ENCODE peak calls at places on chromosome 13, in ten cellular contexts. Q is activated T-helper 2 cell treated with anti-CD3 and anti-CD28 coated beads, Interferon-gamma antibody, Interleukin-2, Interleukin-4, amounts not matched to agents 10 μg/mL and 5 μg/mL and 100 μg/mL, durations not matched to agents 14 hours and 24 hours and 36 hours; E is NCI-H2029 treated with DMSO at 0.1 percent for 48 hours; L is ELF-1; T is PC-3; P is AG09319; U is activated CD4-positive, alpha-beta T cell treated with anti-CD3 and anti-CD28 coated beads for 24 hours; H is adrenal gland; R is stimulated activated naive CD8-positive, alpha-beta T cell treated with anti-CD3 and anti-CD28 coated beads, Interleukin-15, Interleukin-2, amounts not matched to agents 100 U/mL and 50 U/mL, for 24 hours; F is heart right ventricle. W is an unnamed sample.
A peak's percentile ranks its signal among the peaks of the same experiment; 100 is the strongest.

GRCh38 chr13:32164622-32165268 is 133.2 kb downstream of the FRY start:
- DNase-seq in L (peak; percentile 67), U (peak; percentile 1), H (peak; percentile 52), P (no peak), T (peak; percentile 79), R (peak; percentile 16), Q (no peak), F (no peak), E (peak; percentile 11), W (peak; percentile 65)

GRCh38 chr13:110490009-110490770 is 71.3 kb downstream of the RAB20 start:
- DNase-seq in P (no peak), L (no peak), H (no peak), T (no peak), Q (no peak), F (no peak), R (no peak), U (no peak), E (no peak), W (no peak)

GRCh38 chr13:34587586-34587985 is 354.5 kb upstream of the NBEA start:
- DNase-seq in L (no peak), E (no peak), Q (no peak), H (no peak), U (no peak), R (no peak), T (no peak), P (no peak), F (no peak), W (no peak)

GRCh38 chr13:108508263-108508662 is 121.1 kb upstream of the MYO16 start:
- DNase-seq in R (no peak), U (no peak), P (no peak), L (peak; percentile 51), E (no peak), F (no peak), H (no peak), T (peak; percentile 15), Q (no peak), W (peak; percentile 3)

GRCh38 chr13:99126821-99127220 is 73.8 kb upstream of the UBAC2 start:
- DNase-seq in H (no peak), L (no peak), E (no peak), P (no peak), T (no peak), R (no peak), F (no peak), U (no peak), Q (no peak), W (no peak)

GRCh38 chr13:46603165-46603603 is 50.2 kb downstream of the LRCH1 start:
- DNase-seq in P (no peak), E (no peak), R (no peak), Q (no peak), T (peak; percentile 11), U (no peak), F (no peak), H (no peak), L (no peak), W (no peak)

GRCh38 chr13:41011382-41011956 is 7.6 kb downstream of the ELF1 start:
- DNase-seq in F (no peak), P (no peak), U (no peak), E (no peak), Q (no peak), R (no peak), T (no peak), L (no peak), H (no peak), W (no peak)

GRCh38 chr13:28357846-28358496 is 137.0 kb downstream of the FLT1 start:
- DNase-seq in H (no peak), P (no peak), F (no peak), E (no peak), R (no peak), L (no peak), Q (no peak), U (no peak), T (no peak), W (peak; percentile 48)

GRCh38 chr13:41603917-41604316 is 146.6 kb downstream of the RGCC start:
- DNase-seq in L (no peak), Q (no peak), F (no peak), P (no peak), E (peak; percentile 21), T (peak; percentile 92), R (no peak), U (no peak), H (peak; percentile 42), W (no peak)

GRCh38 chr13:86725105-86725504 is 925.9 kb upstream of the SLITRK6 start:
- DNase-seq in P (no peak), R (no peak), Q (no peak), F (no peak), E (no peak), U (no peak), L (peak; percentile 45), T (no peak), H (no peak), W (no peak)

GRCh38 chr13:81078048-81078447 is 737.1 kb upstream of the SPRY2 start:
- DNase-seq in F (no peak), L (no peak), R (no peak), Q (no peak), U (no peak), P (no peak), E (no peak), H (no peak), T (no peak), W (no peak)

GRCh38 chr13:100129605-100130004 is 40.7 kb downstream of the PCCA start:
- DNase-seq in R (no peak), F (no peak), Q (no peak), U (no peak), L (peak; percentile 16), T (no peak), E (no peak), H (no peak), P (no peak), W (no peak)

GRCh38 chr13:113883921-113884804 is 20.3 kb upstream of the GAS6 start:
- DNase-seq in Q (no peak), L (no peak), U (no peak), H (no peak), R (no peak), T (no peak), E (no peak), F (no peak), P (no peak), W (no peak)

GRCh38 chr13:68257111-68257842 is 1027.1 kb upstream of the PCDH9 start:
- DNase-seq in F (no peak), H (no peak), L (no peak), P (no peak), Q (no peak), R (no peak), T (no peak), U (no peak), E (no peak), W (no peak)

GRCh38 chr13:77697208-77698103 is at the start of gene SLAIN1:
- DNase-seq in H (peak; percentile 84), U (peak; percentile 63), P (no peak), T (peak; percentile 67), L (peak; percentile 75), Q (peak; percentile 75), E (peak; percentile 9), R (peak; percentile 85), F (peak; percentile 82), W (no peak)

GRCh38 chr13:85833938-85834337 is 34.7 kb upstream of the SLITRK6 start:
- DNase-seq in U (no peak), F (no peak), P (no peak), L (no peak), H (no peak), Q (no peak), T (no peak), E (no peak), R (no peak), W (no peak)

GRCh38 chr13:27388236-27388635 is 36.2 kb upstream of the GTF3A start:
- DNase-seq in P (no peak), H (no peak), T (no peak), R (no peak), E (no peak), U (no peak), L (peak; percentile 85), F (no peak), Q (no peak), W (no peak)